ENCODE peak calls at places on chromosomes 5 and 9, in nine cellular contexts. J, W, V, N, I, X, B, K and Q are unnamed samples.
A peak's percentile ranks its signal among the peaks of the same experiment; 100 is the strongest.

GRCh38 chr5:35813456-35813855 is 43.2 kb upstream of the IL7R start:
- DNase-seq in J (no peak), W (no peak), V (no peak), N (no peak), I (no peak), X (no peak), B (no peak), K (no peak), Q (peak; percentile 36)

GRCh38 chr9:137079401-137079787 is 2.1 kb downstream of the UAP1L1 start:
- DNase-seq in J (no peak), W (no peak), V (no peak), N (no peak), I (no peak), X (no peak), B (no peak), K (no peak), Q (no peak)

GRCh38 chr5:69512740-69513260 is 20.2 kb downstream of the OCLN start:
- DNase-seq in J (no peak), W (no peak), V (no peak), N (no peak), I (no peak), X (no peak), B (no peak), K (peak; percentile 90), Q (peak; percentile 86)

GRCh38 chr5:163369986-163370385 is 67.4 kb upstream of the CCNG1 start:
- DNase-seq in J (no peak), W (no peak), V (no peak), N (no peak), I (no peak), X (no peak), B (no peak), K (no peak), Q (no peak)

GRCh38 chr5:147831465-147831864 is at the start of gene SPINK1:
- DNase-seq in J (no peak), W (no peak), V (no peak), N (no peak), I (no peak), X (no peak), B (no peak), K (no peak), Q (no peak)

GRCh38 chr9:114177423-114178064 is 22.2 kb downstream of the COL27A1 start:
- DNase-seq in J (no peak), W (no peak), V (no peak), N (no peak), I (no peak), X (no peak), B (peak; percentile 76), K (peak; percentile 63), Q (peak; percentile 86)

GRCh38 chr9:105150991-105151685 is 93.3 kb upstream of the SLC44A1 start:
- DNase-seq in J (peak; percentile 80), W (no peak), V (no peak), N (no peak), I (no peak), X (no peak), B (no peak), K (peak; percentile 72), Q (peak; percentile 79)

GRCh38 chr9:129287595-129288305 is 109.7 kb upstream of the IER5L start:
- DNase-seq in J (peak; percentile 81), W (no peak), V (no peak), N (no peak), I (no peak), X (no peak), B (no peak), K (no peak), Q (no peak)

GRCh38 chr5:145834917-145835838 is at the start of gene PRELID2:
- DNase-seq in J (peak; percentile 79), W (peak; percentile 83), V (no peak), N (no peak), I (peak; percentile 87), X (peak; percentile 52), B (peak; percentile 95), K (peak; percentile 80), Q (peak; percentile 97)

GRCh38 chr5:157607371-157608161 is 32.0 kb upstream of the ADAM19 start:
- DNase-seq in J (no peak), W (no peak), V (peak; percentile 25), N (no peak), I (no peak), X (peak; percentile 78), B (peak; percentile 90), K (peak; percentile 74), Q (peak; percentile 97)

GRCh38 chr9:94805585-94805984 is 79.1 kb downstream of the AOPEP start:
- DNase-seq in J (no peak), W (peak; percentile 69), V (no peak), N (no peak), I (no peak), X (no peak), B (no peak), K (peak; percentile 98), Q (peak; percentile 89)

GRCh38 chr9:103804077-103804735 is 289.9 kb upstream of the SMC2 start:
- DNase-seq in J (no peak), W (no peak), V (no peak), N (no peak), I (no peak), X (no peak), B (no peak), K (peak; percentile 29), Q (peak; percentile 94)

GRCh38 chr5:71529682-71530081 is 57.5 kb upstream of the MCCC2 start:
- DNase-seq in J (no peak), W (no peak), V (no peak), N (no peak), I (no peak), X (no peak), B (no peak), K (no peak), Q (no peak)

GRCh38 chr5:155773680-155774079 is 553.3 kb upstream of the SGCD start:
- DNase-seq in J (no peak), W (no peak), V (no peak), N (no peak), I (no peak), X (no peak), B (no peak), K (no peak), Q (no peak)

GRCh38 chr5:137533963-137534362 is 34.8 kb upstream of the SPOCK1 start:
- DNase-seq in J (no peak), W (no peak), V (no peak), N (no peak), I (no peak), X (no peak), B (no peak), K (no peak), Q (no peak)

GRCh38 chr5:90930756-90931431 is 372.3 kb downstream of the ADGRV1 start:
- DNase-seq in J (no peak), W (no peak), V (no peak), N (no peak), I (no peak), X (no peak), B (no peak), K (no peak), Q (no peak)

GRCh38 chr5:32254987-32255900 is 57.5 kb downstream of the MTMR12 start:
- DNase-seq in J (no peak), W (no peak), V (no peak), N (peak; percentile 100), I (no peak), X (no peak), B (no peak), K (no peak), Q (no peak)

GRCh38 chr9:136252846-136253245 is 7.2 kb upstream of the QSOX2 start:
- DNase-seq in J (no peak), W (no peak), V (no peak), N (no peak), I (no peak), X (no peak), B (no peak), K (no peak), Q (no peak)

GRCh38 chr5:936149-937144 is 43.8 kb downstream of the TRIP13 start:
- DNase-seq in J (no peak), W (no peak), V (no peak), N (no peak), I (no peak), X (no peak), B (no peak), K (no peak), Q (no peak)

GRCh38 chr9:134413890-134414731 is 87.9 kb downstream of the RXRA start:
- DNase-seq in J (peak; percentile 91), W (peak; percentile 86), V (no peak), N (no peak), I (no peak), X (no peak), B (peak; percentile 78), K (peak; percentile 84), Q (peak; percentile 96)